ENCODE peak calls at places on chromosomes 1 and 21, in nine cellular contexts. U is nephron progenitor cell, S is EH, R is kidney epithelial cell, A is PC-3, H is NCI-H1417, I is T-cell, T is Ammon's horn, E is EL. M is an unnamed sample.
A peak's percentile ranks its signal among the peaks of the same experiment; 100 is the strongest.

GRCh38 chr1:93671090-93671743 is 10.4 kb downstream of the BCAR3 start:
- DNase-seq in E (no peak), R (no peak), U (no peak), A (no peak), I (no peak), H (no peak), S (no peak), T (no peak), M (no peak)

GRCh38 chr1:110384581-110385321 is 6.1 kb downstream of the SLC16A4 start:
- DNase-seq in A (no peak), T (no peak), H (no peak), I (no peak), R (no peak), E (no peak), S (no peak), U (no peak), M (no peak)

GRCh38 chr1:235423214-235423652 is 56.0 kb downstream of the TBCE start:
- DNase-seq in R (no peak), T (no peak), H (no peak), I (no peak), A (no peak), U (no peak), E (no peak), S (no peak), M (no peak)

GRCh38 chr1:163537809-163538208 is 216.1 kb downstream of the NUF2 start:
- DNase-seq in U (no peak), T (no peak), A (no peak), R (no peak), E (no peak), S (no peak), I (no peak), H (no peak), M (no peak)

GRCh38 chr1:240888039-240888786 is 276.3 kb upstream of the GREM2 start:
- DNase-seq in U (peak; percentile 69), R (peak; percentile 1), H (peak; percentile 85), E (peak; percentile 22), T (no peak), A (peak; percentile 83), I (no peak), S (peak; percentile 17), M (no peak)

GRCh38 chr1:165924096-165924495 is 96.7 kb downstream of the UCK2 start:
- DNase-seq in R (no peak), S (no peak), U (no peak), T (no peak), H (no peak), E (no peak), A (no peak), I (no peak), M (no peak)

GRCh38 chr1:200376521-200376920 is 33.3 kb downstream of the ZNF281 start:
- DNase-seq in T (no peak), E (peak; percentile 84), U (no peak), S (peak; percentile 88), H (no peak), I (no peak), R (no peak), A (peak; percentile 58), M (peak; percentile 34)

GRCh38 chr1:230123280-230124186 is 56.5 kb downstream of the GALNT2 start:
- DNase-seq in E (no peak), H (peak; percentile 30), A (no peak), S (no peak), T (no peak), U (no peak), I (no peak), R (no peak), M (no peak)

GRCh38 chr1:35931424-35932157 is 686 bp downstream of the AGO3 start:
- DNase-seq in U (peak; percentile 48), H (peak; percentile 76), I (no peak), T (no peak), S (peak; percentile 14), R (no peak), E (peak; percentile 20), A (peak; percentile 32), M (peak; percentile 46)

GRCh38 chr1:5739561-5740078 is 252.6 kb downstream of the NPHP4 start:
- DNase-seq in A (no peak), E (no peak), I (no peak), R (no peak), S (no peak), T (no peak), H (no peak), U (no peak), M (no peak)

GRCh38 chr1:160544647-160545046 is 21.6 kb upstream of the SLAMF6 start:
- DNase-seq in T (no peak), R (no peak), S (peak; percentile 23), A (peak; percentile 37), E (peak; percentile 17), U (no peak), H (no peak), I (no peak), M (peak; percentile 40)

GRCh38 chr1:205936316-205936715 is 6.9 kb downstream of the SLC26A9 start:
- DNase-seq in U (no peak), T (no peak), E (no peak), H (no peak), I (no peak), R (no peak), A (no peak), S (no peak), M (no peak)

GRCh38 chr1:41864471-41865040 is 54.2 kb downstream of the HIVEP3 start:
- DNase-seq in H (no peak), I (no peak), A (no peak), E (no peak), T (no peak), U (peak; percentile 16), R (no peak), S (peak; percentile 48), M (peak; percentile 42)

GRCh38 chr1:170596701-170597100 is 64.7 kb downstream of the GORAB start:
- DNase-seq in S (no peak), H (no peak), R (no peak), A (peak; percentile 79), U (no peak), I (no peak), T (no peak), E (no peak), M (no peak)

GRCh38 chr21:43312011-43312410 is 114.9 kb downstream of the SIK1 start:
- DNase-seq in E (no peak), R (no peak), U (no peak), I (no peak), A (no peak), S (no peak), T (no peak), H (peak; percentile 54), M (no peak)

GRCh38 chr1:55703726-55704363 is 488.7 kb upstream of the USP24 start:
- DNase-seq in H (no peak), S (peak; percentile 74), R (no peak), A (no peak), E (no peak), I (no peak), U (no peak), T (peak; percentile 3), M (peak; percentile 31)

GRCh38 chr1:185409345-185409744 is 92.3 kb upstream of the IVNS1ABP start:
- DNase-seq in R (no peak), T (no peak), A (no peak), E (no peak), U (no peak), I (no peak), S (no peak), H (no peak), M (no peak)

GRCh38 chr21:45382698-45383000 is 22.3 kb upstream of the COL18A1 start:
- DNase-seq in I (no peak), A (no peak), U (no peak), S (no peak), E (no peak), H (no peak), T (no peak), R (no peak), M (no peak)

GRCh38 chr1:149885364-149886111 is 13.8 kb upstream of the BOLA1 start:
- DNase-seq in R (no peak), E (peak; percentile 89), A (peak; percentile 94), H (peak; percentile 93), I (peak; percentile 46), T (peak; percentile 86), U (peak; percentile 63), S (peak; percentile 95), M (peak; percentile 94)

GRCh38 chr1:14516974-14517812 is 81.3 kb upstream of the KAZN start:
- DNase-seq in A (peak; percentile 96), R (peak; percentile 45), T (no peak), S (no peak), U (no peak), I (no peak), E (peak; percentile 5), H (peak; percentile 27), M (peak; percentile 97)

GRCh38 chr1:109639063-109639840 is 16.6 kb upstream of the GSTM4 start:
- DNase-seq in T (no peak), U (no peak), A (no peak), S (no peak), E (no peak), H (no peak), R (no peak), I (no peak), M (no peak)

GRCh38 chr1:59707216-59707615 is 107.5 kb upstream of the HOOK1 start:
- DNase-seq in T (peak; percentile 57), U (no peak), R (peak; percentile 80), H (no peak), A (peak; percentile 74), E (peak; percentile 95), S (peak; percentile 97), I (no peak), M (peak; percentile 94)

GRCh38 chr1:92909321-92909720 is 51.9 kb downstream of the DIPK1A start:
- DNase-seq in U (no peak), R (peak; percentile 23), H (no peak), A (peak; percentile 97), I (no peak), S (peak; percentile 98), T (no peak), E (peak; percentile 98), M (peak; percentile 93)

GRCh38 chr1:37478451-37478871 is 4.1 kb downstream of the ZC3H12A start:
- DNase-seq in U (no peak), S (peak; percentile 68), E (peak; percentile 75), H (no peak), R (no peak), I (no peak), A (peak; percentile 71), T (no peak), M (peak; percentile 93)

GRCh38 chr1:183394435-183394834 is 23.7 kb downstream of the NMNAT2 start:
- DNase-seq in A (no peak), T (no peak), R (no peak), S (no peak), U (no peak), E (no peak), H (no peak), I (no peak), M (no peak)

M was measured in GM23248.